ENCODE peak calls at places on chromosome 2, in eight cellular contexts. L, H, K, N, F, X, V and Y are unnamed samples. For H3K27me3, the result is how much of the 10 kb centered on the place peaks cover.

GRCh38 chr2:16870677-16871076 is 205.0 kb upstream of the CYRIA start:
- DNase-seq in K (no peak), L (no peak), V (no peak), F (no peak), N (no peak), H (no peak), X (no peak), Y (no peak)

GRCh38 chr2:166180951-166181812 is 53.4 kb upstream of the SCN1A start:
- DNase-seq in X (peak), K (no peak), N (peak), F (peak), L (peak), V (peak), H (no peak), Y (peak)

GRCh38 chr2:134218414-134218813 is 35.5 kb upstream of the MGAT5 start:
- DNase-seq in X (no peak), V (no peak), N (no peak), H (no peak), K (no peak), L (no peak), F (no peak), Y (no peak)

GRCh38 chr2:61471905-61472805 is 1.3 kb upstream of the USP34 start:
- DNase-seq in H (peak), N (no peak), V (no peak), L (no peak), K (no peak), X (peak), F (no peak), Y (peak)

GRCh38 chr2:20917724-20918572 is 95.0 kb upstream of the LDAH start:
- DNase-seq in N (no peak), F (no peak), H (no peak), V (no peak), L (peak), X (peak), K (no peak), Y (no peak)

GRCh38 chr2:240619506-240620148 is 5.7 kb upstream of the GPR35 start:
- DNase-seq in H (no peak), K (no peak), X (no peak), F (no peak), L (peak), V (no peak), N (no peak), Y (peak)

GRCh38 chr2:239298126-239298804 is 102.6 kb downstream of the HDAC4 start:
- DNase-seq in K (peak), H (peak), L (peak), N (no peak), X (no peak), V (peak), F (peak), Y (no peak)

GRCh38 chr2:193966590-193966989 is 1690.4 kb upstream of the SLC39A10 start:
- DNase-seq in H (no peak), V (no peak), F (no peak), K (no peak), N (no peak), L (no peak), X (peak), Y (peak)

GRCh38 chr2:215059724-215060123 is 78.7 kb downstream of the ABCA12 start:
- DNase-seq in X (peak), K (no peak), H (no peak), F (no peak), N (no peak), V (no peak), L (peak), Y (no peak)

GRCh38 chr2:185279999-185280398 is 458.6 kb upstream of the FSIP2 start:
- DNase-seq in N (no peak), K (no peak), V (no peak), F (no peak), X (no peak), L (no peak), H (no peak), Y (no peak)

GRCh38 chr2:122156101-122156500 is 400.6 kb downstream of the TSN start:
- DNase-seq in K (no peak), N (no peak), H (no peak), X (no peak), F (no peak), L (no peak), V (no peak), Y (no peak)

GRCh38 chr2:20596193-20596972 is 54.5 kb downstream of the HS1BP3 start:
- DNase-seq in F (no peak), V (no peak), K (peak), N (no peak), L (no peak), H (no peak), X (no peak), Y (no peak)

GRCh38 chr2:24843461-24843860 is 50.2 kb downstream of the CENPO start:
- DNase-seq in L (no peak), K (no peak), F (no peak), X (no peak), V (no peak), H (no peak), N (no peak), Y (no peak)
- H3K27me3 ChIP-seq in L (under half), K (under half), F (under half), X (under half), V (under half), H (under half), N (under half), Y (under half)

GRCh38 chr2:172087191-172087779 is 2.0 kb downstream of the DLX1 start:
- DNase-seq in V (no peak), K (no peak), F (no peak), X (no peak), H (no peak), L (no peak), N (no peak), Y (peak)
- H3K27me3 ChIP-seq in V (under half), K (under half), F (half or more), X (half or more), H (half or more), L (half or more), N (half or more), Y (half or more)

GRCh38 chr2:108931372-108931771 is 57.6 kb downstream of the EDAR start:
- DNase-seq in L (no peak), F (no peak), H (no peak), V (no peak), X (no peak), K (no peak), N (no peak), Y (no peak)

GRCh38 chr2:108934583-108935230 is 54.3 kb downstream of the EDAR start:
- DNase-seq in F (no peak), H (no peak), V (no peak), L (no peak), N (no peak), K (no peak), X (no peak), Y (no peak)

GRCh38 chr2:108934151-108934550 is 54.9 kb downstream of the EDAR start:
- DNase-seq in K (no peak), H (no peak), N (no peak), F (no peak), X (no peak), V (no peak), L (no peak), Y (no peak)

GRCh38 chr2:108933691-108934117 is 55.3 kb downstream of the EDAR start:
- DNase-seq in X (no peak), K (no peak), L (peak), H (no peak), F (no peak), N (no peak), V (no peak), Y (no peak)

GRCh38 chr2:108932736-108933135 is 56.3 kb downstream of the EDAR start:
- DNase-seq in V (no peak), L (peak), N (no peak), F (no peak), K (no peak), X (no peak), H (no peak), Y (no peak)
- H3K27me3 ChIP-seq in V (under half), L (under half), N (under half), F (under half), K (under half), X (under half), H (under half), Y (under half)

GRCh38 chr2:67567866-67568265 is 170.7 kb downstream of the ETAA1 start:
- DNase-seq in V (no peak), F (no peak), L (no peak), K (no peak), N (no peak), H (no peak), X (no peak), Y (no peak)
- H3K27me3 ChIP-seq in V (under half), F (under half), L (under half), K (under half), N (under half), H (under half), X (under half), Y (under half)

DNA sequence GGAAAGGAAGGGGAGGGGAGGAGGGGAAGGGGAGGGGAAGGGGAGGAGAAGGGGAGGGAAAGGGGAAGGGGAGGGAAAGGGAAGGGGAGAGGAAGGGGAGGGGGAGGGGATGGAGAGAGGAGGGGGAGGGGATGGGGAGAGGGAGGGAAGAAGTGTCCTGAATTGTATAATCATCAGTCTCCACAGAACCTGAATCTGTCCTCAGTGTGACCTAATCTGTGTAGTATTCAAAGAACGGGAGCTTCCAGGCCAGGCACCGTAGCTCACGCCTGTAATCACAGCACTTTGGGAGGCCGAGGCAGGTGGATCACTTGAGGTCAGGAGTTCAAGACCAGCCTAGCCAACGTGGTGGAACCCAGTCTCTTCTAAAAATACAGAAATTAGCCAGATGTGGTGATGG is 41.1 kb upstream of the CCDC150 start:
- DNase-seq in K (no peak), N (no peak), L (no peak), H (no peak), V (no peak), F (no peak), X (no peak), Y (no peak)
- H3K27me3 ChIP-seq in K (under half), N (under half), L (under half), H (under half), V (under half), F (under half), X (under half), Y (under half)

GRCh38 chr2:104856973-104857261 is 3.0 kb downstream of the POU3F3 start:
- DNase-seq in K (no peak), F (no peak), H (no peak), X (no peak), L (no peak), N (no peak), V (no peak), Y (peak)

GRCh38 chr2:104857262-104858221 is 3.6 kb downstream of the POU3F3 start:
- DNase-seq in X (no peak), K (no peak), F (no peak), L (no peak), V (no peak), N (no peak), H (no peak), Y (peak)

GRCh38 chr2:104859310-104860130 is 5.6 kb downstream of the POU3F3 start:
- DNase-seq in N (no peak), H (no peak), L (no peak), F (no peak), V (no peak), X (no peak), K (no peak), Y (no peak)

GRCh38 chr2:104860141-104860790 is 6.4 kb downstream of the POU3F3 start:
- DNase-seq in L (no peak), F (no peak), X (no peak), V (no peak), H (no peak), K (no peak), N (no peak), Y (no peak)

GRCh38 chr2:104858325-104858978 is 4.5 kb downstream of the POU3F3 start:
- DNase-seq in F (no peak), V (no peak), N (no peak), L (no peak), X (no peak), H (no peak), K (no peak), Y (no peak)
- H3K27me3 ChIP-seq in F (half or more), V (under half), N (half or more), L (half or more), X (half or more), H (half or more), K (under half), Y (half or more)